ENCODE peak calls at places on chromosomes 11 and 22, in ten cellular contexts. One of them, this sample, is unnamed.

GRCh38 chr11:99893803-99894202 is 793.3 kb upstream of the ARHGAP42 start:
- DNase-seq in body of pancreas: no peak
- DNase-seq in fibroblast of the aortic adventitia: no peak
- DNase-seq in brain microvascular endothelial cell: no peak
- DNase-seq in fibroblast of villous mesenchyme: no peak
- DNase-seq in astrocyte of the spinal cord: no peak
- DNase-seq in HFF-Myc: no peak
- DNase-seq in colonic mucosa: no peak
- DNase-seq in hepatocyte: no peak
- DNase-seq in AG09309: no peak
- DNase-seq in this sample: no peak

GRCh38 chr22:22103078-22103593 is 120.5 kb upstream of the TOP3B start:
- DNase-seq in body of pancreas: no peak
- DNase-seq in fibroblast of the aortic adventitia: no peak
- DNase-seq in brain microvascular endothelial cell: no peak
- DNase-seq in fibroblast of villous mesenchyme: no peak
- DNase-seq in astrocyte of the spinal cord: no peak
- DNase-seq in HFF-Myc: no peak
- DNase-seq in colonic mucosa: no peak
- DNase-seq in hepatocyte: no peak
- DNase-seq in AG09309: no peak
- DNase-seq in this sample: peak

GRCh38 chr22:21629262-21630149 is at the start of gene YDJC:
- DNase-seq in body of pancreas: peak
- DNase-seq in fibroblast of the aortic adventitia: peak
- DNase-seq in brain microvascular endothelial cell: peak
- DNase-seq in fibroblast of villous mesenchyme: peak
- DNase-seq in astrocyte of the spinal cord: peak
- DNase-seq in HFF-Myc: peak
- DNase-seq in colonic mucosa: peak
- DNase-seq in hepatocyte: peak
- DNase-seq in AG09309: peak
- DNase-seq in this sample: peak

GRCh38 chr22:32541481-32541880 is 66.9 kb downstream of the FBXO7 start:
- DNase-seq in body of pancreas: no peak
- DNase-seq in fibroblast of the aortic adventitia: no peak
- DNase-seq in brain microvascular endothelial cell: no peak
- DNase-seq in fibroblast of villous mesenchyme: no peak
- DNase-seq in astrocyte of the spinal cord: no peak
- DNase-seq in HFF-Myc: no peak
- DNase-seq in colonic mucosa: no peak
- DNase-seq in hepatocyte: no peak
- DNase-seq in AG09309: no peak
- DNase-seq in this sample: no peak

GRCh38 chr11:11345099-11345498 is 8.0 kb downstream of the CSNK2A3 start:
- DNase-seq in body of pancreas: peak
- DNase-seq in fibroblast of the aortic adventitia: no peak
- DNase-seq in brain microvascular endothelial cell: no peak
- DNase-seq in fibroblast of villous mesenchyme: no peak
- DNase-seq in astrocyte of the spinal cord: no peak
- DNase-seq in HFF-Myc: no peak
- DNase-seq in colonic mucosa: no peak
- DNase-seq in hepatocyte: no peak
- DNase-seq in AG09309: no peak
- DNase-seq in this sample: no peak

GRCh38 chr11:116847612-116848011 is 10.2 kb upstream of the APOA1 start:
- DNase-seq in body of pancreas: no peak
- DNase-seq in fibroblast of the aortic adventitia: no peak
- DNase-seq in brain microvascular endothelial cell: no peak
- DNase-seq in fibroblast of villous mesenchyme: no peak
- DNase-seq in astrocyte of the spinal cord: no peak
- DNase-seq in HFF-Myc: no peak
- DNase-seq in colonic mucosa: no peak
- DNase-seq in hepatocyte: no peak
- DNase-seq in AG09309: no peak
- DNase-seq in this sample: no peak

GRCh38 chr11:80899381-80899780 is 1458.6 kb upstream of the TENM4 start:
- DNase-seq in body of pancreas: no peak
- DNase-seq in fibroblast of the aortic adventitia: peak
- DNase-seq in brain microvascular endothelial cell: peak
- DNase-seq in fibroblast of villous mesenchyme: peak
- DNase-seq in astrocyte of the spinal cord: no peak
- DNase-seq in HFF-Myc: no peak
- DNase-seq in colonic mucosa: no peak
- DNase-seq in hepatocyte: no peak
- DNase-seq in AG09309: no peak
- DNase-seq in this sample: peak

GRCh38 chr11:44988981-44989635 is 38.4 kb upstream of the TP53I11 start:
- DNase-seq in body of pancreas: no peak
- DNase-seq in fibroblast of the aortic adventitia: no peak
- DNase-seq in brain microvascular endothelial cell: no peak
- DNase-seq in fibroblast of villous mesenchyme: no peak
- DNase-seq in astrocyte of the spinal cord: no peak
- DNase-seq in HFF-Myc: no peak
- DNase-seq in colonic mucosa: no peak
- DNase-seq in hepatocyte: no peak
- DNase-seq in AG09309: no peak
- DNase-seq in this sample: no peak

GRCh38 chr11:43555811-43556210 is 124.7 kb upstream of the HSD17B12 start:
- DNase-seq in body of pancreas: peak
- DNase-seq in fibroblast of the aortic adventitia: peak
- DNase-seq in brain microvascular endothelial cell: peak
- DNase-seq in fibroblast of villous mesenchyme: peak
- DNase-seq in astrocyte of the spinal cord: peak
- DNase-seq in HFF-Myc: no peak
- DNase-seq in colonic mucosa: no peak
- DNase-seq in hepatocyte: no peak
- DNase-seq in AG09309: no peak
- DNase-seq in this sample: peak

GRCh38 chr11:79045018-79045787 is 395.6 kb downstream of the TENM4 start:
- DNase-seq in body of pancreas: peak
- DNase-seq in fibroblast of the aortic adventitia: no peak
- DNase-seq in brain microvascular endothelial cell: no peak
- DNase-seq in fibroblast of villous mesenchyme: no peak
- DNase-seq in astrocyte of the spinal cord: no peak
- DNase-seq in HFF-Myc: no peak
- DNase-seq in colonic mucosa: no peak
- DNase-seq in hepatocyte: no peak
- DNase-seq in AG09309: no peak
- DNase-seq in this sample: no peak

GRCh38 chr22:22884888-22885840 is 2.5 kb upstream of the IGLL5 start:
- DNase-seq in body of pancreas: no peak
- DNase-seq in fibroblast of the aortic adventitia: no peak
- DNase-seq in brain microvascular endothelial cell: no peak
- DNase-seq in fibroblast of villous mesenchyme: no peak
- DNase-seq in astrocyte of the spinal cord: no peak
- DNase-seq in HFF-Myc: no peak
- DNase-seq in colonic mucosa: no peak
- DNase-seq in hepatocyte: no peak
- DNase-seq in AG09309: no peak
- DNase-seq in this sample: no peak

GRCh38 chr11:30635401-30635989 is 49.3 kb upstream of the MPPED2 start:
- DNase-seq in body of pancreas: no peak
- DNase-seq in fibroblast of the aortic adventitia: no peak
- DNase-seq in brain microvascular endothelial cell: no peak
- DNase-seq in fibroblast of villous mesenchyme: no peak
- DNase-seq in astrocyte of the spinal cord: peak
- DNase-seq in HFF-Myc: no peak
- DNase-seq in colonic mucosa: no peak
- DNase-seq in hepatocyte: peak
- DNase-seq in AG09309: no peak
- DNase-seq in this sample: no peak

GRCh38 chr11:95577716-95578460 is 211.7 kb downstream of the FAM76B start:
- DNase-seq in body of pancreas: no peak
- DNase-seq in fibroblast of the aortic adventitia: peak
- DNase-seq in brain microvascular endothelial cell: peak
- DNase-seq in fibroblast of villous mesenchyme: no peak
- DNase-seq in astrocyte of the spinal cord: peak
- DNase-seq in HFF-Myc: peak
- DNase-seq in colonic mucosa: no peak
- DNase-seq in hepatocyte: no peak
- DNase-seq in AG09309: no peak
- DNase-seq in this sample: peak

GRCh38 chr11:128894296-128894681 is 3.1 kb downstream of the KCNJ5 start:
- DNase-seq in body of pancreas: no peak
- DNase-seq in fibroblast of the aortic adventitia: no peak
- DNase-seq in brain microvascular endothelial cell: no peak
- DNase-seq in fibroblast of villous mesenchyme: no peak
- DNase-seq in astrocyte of the spinal cord: no peak
- DNase-seq in HFF-Myc: no peak
- DNase-seq in colonic mucosa: no peak
- DNase-seq in hepatocyte: no peak
- DNase-seq in AG09309: no peak
- DNase-seq in this sample: no peak

GRCh38 chr11:14425621-14426020 is 66.6 kb upstream of the RRAS2 start:
- DNase-seq in body of pancreas: no peak
- DNase-seq in fibroblast of the aortic adventitia: no peak
- DNase-seq in brain microvascular endothelial cell: no peak
- DNase-seq in fibroblast of villous mesenchyme: no peak
- DNase-seq in astrocyte of the spinal cord: no peak
- DNase-seq in HFF-Myc: no peak
- DNase-seq in colonic mucosa: no peak
- DNase-seq in hepatocyte: no peak
- DNase-seq in AG09309: no peak
- DNase-seq in this sample: no peak

GRCh38 chr11:118535261-118535660 is 4.3 kb downstream of the TMEM25 start:
- DNase-seq in body of pancreas: no peak
- DNase-seq in fibroblast of the aortic adventitia: no peak
- DNase-seq in brain microvascular endothelial cell: no peak
- DNase-seq in fibroblast of villous mesenchyme: no peak
- DNase-seq in astrocyte of the spinal cord: no peak
- DNase-seq in HFF-Myc: no peak
- DNase-seq in colonic mucosa: no peak
- DNase-seq in hepatocyte: no peak
- DNase-seq in AG09309: no peak
- DNase-seq in this sample: no peak

GRCh38 chr11:84564180-84564866 is 1062.8 kb downstream of the DLG2 start:
- DNase-seq in body of pancreas: peak
- DNase-seq in fibroblast of the aortic adventitia: peak
- DNase-seq in brain microvascular endothelial cell: peak
- DNase-seq in fibroblast of villous mesenchyme: peak
- DNase-seq in astrocyte of the spinal cord: peak
- DNase-seq in HFF-Myc: peak
- DNase-seq in colonic mucosa: peak
- DNase-seq in hepatocyte: peak
- DNase-seq in AG09309: no peak
- DNase-seq in this sample: peak

GRCh38 chr11:74877132-74877531 is 71.8 kb downstream of the XRRA1 start:
- DNase-seq in body of pancreas: no peak
- DNase-seq in fibroblast of the aortic adventitia: no peak
- DNase-seq in brain microvascular endothelial cell: peak
- DNase-seq in fibroblast of villous mesenchyme: no peak
- DNase-seq in astrocyte of the spinal cord: peak
- DNase-seq in HFF-Myc: no peak
- DNase-seq in colonic mucosa: no peak
- DNase-seq in hepatocyte: no peak
- DNase-seq in AG09309: no peak
- DNase-seq in this sample: peak

GRCh38 chr11:55956521-55956920 is 13.2 kb downstream of the OR10AG1 start:
- DNase-seq in body of pancreas: no peak
- DNase-seq in fibroblast of the aortic adventitia: no peak
- DNase-seq in brain microvascular endothelial cell: no peak
- DNase-seq in fibroblast of villous mesenchyme: no peak
- DNase-seq in astrocyte of the spinal cord: no peak
- DNase-seq in HFF-Myc: no peak
- DNase-seq in colonic mucosa: no peak
- DNase-seq in hepatocyte: peak
- DNase-seq in AG09309: no peak
- DNase-seq in this sample: no peak

DNA sequence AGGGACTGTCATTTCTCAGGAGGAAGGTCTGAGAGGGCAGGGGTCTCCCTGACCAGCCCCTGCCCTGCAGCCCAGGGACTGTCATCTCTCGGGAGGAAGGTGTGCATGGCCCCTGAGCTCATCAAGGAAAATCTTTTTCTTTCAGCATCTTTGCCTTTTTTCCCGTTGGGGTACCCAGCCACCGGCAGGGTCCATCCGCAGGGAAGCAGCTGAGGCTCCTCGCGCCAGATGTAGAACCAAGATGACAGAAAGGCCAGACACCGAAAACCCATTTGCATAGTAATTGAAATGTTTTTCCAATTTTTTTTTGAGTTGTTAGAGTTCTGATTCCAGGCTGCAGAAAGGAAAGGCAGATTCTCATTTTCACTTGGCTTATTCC is 613.9 kb downstream of the TBC1D22A start:
- DNase-seq in body of pancreas: no peak
- DNase-seq in fibroblast of the aortic adventitia: no peak
- DNase-seq in brain microvascular endothelial cell: no peak
- DNase-seq in fibroblast of villous mesenchyme: no peak
- DNase-seq in astrocyte of the spinal cord: no peak
- DNase-seq in HFF-Myc: no peak
- DNase-seq in colonic mucosa: no peak
- DNase-seq in hepatocyte: no peak
- DNase-seq in AG09309: no peak
- DNase-seq in this sample: no peak
- H3K4me3 ChIP-seq in body of pancreas: no peak
- H3K4me3 ChIP-seq in fibroblast of the aortic adventitia: no peak
- H3K4me3 ChIP-seq in brain microvascular endothelial cell: no peak
- H3K4me3 ChIP-seq in fibroblast of villous mesenchyme: no peak
- H3K4me3 ChIP-seq in astrocyte of the spinal cord: no peak
- H3K4me3 ChIP-seq in HFF-Myc: no peak
- H3K4me3 ChIP-seq in colonic mucosa: no peak
- H3K4me3 ChIP-seq in hepatocyte: no peak
- H3K4me3 ChIP-seq in AG09309: no peak
- H3K4me3 ChIP-seq in this sample: no peak

GRCh38 chr22:45101828-45102227 is 61.9 kb upstream of the NUP50 start:
- DNase-seq in body of pancreas: peak
- DNase-seq in fibroblast of the aortic adventitia: peak
- DNase-seq in brain microvascular endothelial cell: peak
- DNase-seq in fibroblast of villous mesenchyme: peak
- DNase-seq in astrocyte of the spinal cord: peak
- DNase-seq in HFF-Myc: peak
- DNase-seq in colonic mucosa: peak
- DNase-seq in hepatocyte: peak
- DNase-seq in AG09309: no peak
- DNase-seq in this sample: peak
- TF ChIP-seq CTCF in body of pancreas: peak
- TF ChIP-seq CTCF in fibroblast of the aortic adventitia: peak
- TF ChIP-seq CTCF in brain microvascular endothelial cell: peak
- TF ChIP-seq CTCF in fibroblast of villous mesenchyme: peak
- TF ChIP-seq CTCF in astrocyte of the spinal cord: peak
- TF ChIP-seq CTCF in HFF-Myc: peak
- TF ChIP-seq CTCF in colonic mucosa: peak
- TF ChIP-seq CTCF in hepatocyte: peak
- TF ChIP-seq CTCF in AG09309: peak
- TF ChIP-seq CTCF in this sample: peak

GRCh38 chr11:65491163-65491465 is 7.7 kb upstream of the MALAT1 start:
- DNase-seq in body of pancreas: no peak
- DNase-seq in fibroblast of the aortic adventitia: no peak
- DNase-seq in brain microvascular endothelial cell: peak
- DNase-seq in fibroblast of villous mesenchyme: peak
- DNase-seq in astrocyte of the spinal cord: no peak
- DNase-seq in HFF-Myc: no peak
- DNase-seq in colonic mucosa: no peak
- DNase-seq in hepatocyte: no peak
- DNase-seq in AG09309: no peak
- DNase-seq in this sample: no peak
- H3K4me3 ChIP-seq in body of pancreas: no peak
- H3K4me3 ChIP-seq in fibroblast of the aortic adventitia: no peak
- H3K4me3 ChIP-seq in brain microvascular endothelial cell: no peak
- H3K4me3 ChIP-seq in fibroblast of villous mesenchyme: no peak
- H3K4me3 ChIP-seq in astrocyte of the spinal cord: no peak
- H3K4me3 ChIP-seq in HFF-Myc: no peak
- H3K4me3 ChIP-seq in colonic mucosa: no peak
- H3K4me3 ChIP-seq in hepatocyte: no peak
- H3K4me3 ChIP-seq in AG09309: no peak
- H3K4me3 ChIP-seq in this sample: no peak

GRCh38 chr11:107858217-107859070 is at the start of gene SLC35F2:
- DNase-seq in body of pancreas: peak
- DNase-seq in fibroblast of the aortic adventitia: peak
- DNase-seq in brain microvascular endothelial cell: peak
- DNase-seq in fibroblast of villous mesenchyme: peak
- DNase-seq in astrocyte of the spinal cord: peak
- DNase-seq in HFF-Myc: no peak
- DNase-seq in colonic mucosa: peak
- DNase-seq in hepatocyte: peak
- DNase-seq in AG09309: no peak
- DNase-seq in this sample: peak
- TF ChIP-seq CTCF in body of pancreas: no peak
- TF ChIP-seq CTCF in fibroblast of the aortic adventitia: no peak
- TF ChIP-seq CTCF in brain microvascular endothelial cell: no peak
- TF ChIP-seq CTCF in fibroblast of villous mesenchyme: no peak
- TF ChIP-seq CTCF in astrocyte of the spinal cord: no peak
- TF ChIP-seq CTCF in HFF-Myc: no peak
- TF ChIP-seq CTCF in colonic mucosa: no peak
- TF ChIP-seq CTCF in hepatocyte: no peak
- TF ChIP-seq CTCF in AG09309: no peak
- TF ChIP-seq CTCF in this sample: no peak

This sample was measured in fibroblast of pulmonary artery.